ENCODE peak calls at places on chromosomes 6 and 20, in four cellular contexts. One of them, this sample, is unnamed.

GRCh38 chr6:37695857-37696219 is 1.8 kb downstream of the MDGA1 start:
- DNase-seq in SK-N-SH: peak
- DNase-seq in HepG2: no peak
- DNase-seq in HCT116: no peak
- DNase-seq in this sample: no peak

GRCh38 chr20:3716195-3716834 is 3.9 kb upstream of the SIGLEC1 start:
- DNase-seq in SK-N-SH: peak
- DNase-seq in HepG2: peak
- DNase-seq in HCT116: peak
- DNase-seq in this sample: peak

GRCh38 chr6:156699017-156699421 is 78.2 kb upstream of the ARID1B start:
- DNase-seq in SK-N-SH: no peak
- DNase-seq in HepG2: no peak
- DNase-seq in HCT116: no peak
- DNase-seq in this sample: no peak

GRCh38 chr6:116783852-116784251 is 18.3 kb upstream of the FAM162B start:
- DNase-seq in SK-N-SH: no peak
- DNase-seq in HepG2: no peak
- DNase-seq in HCT116: no peak
- DNase-seq in this sample: no peak

GRCh38 chr6:156780117-156780641 is 3.0 kb downstream of the ARID1B start:
- DNase-seq in SK-N-SH: peak
- DNase-seq in HepG2: peak
- DNase-seq in HCT116: peak
- DNase-seq in this sample: peak

GRCh38 chr6:10414766-10415592 is at the start of gene TFAP2A:
- DNase-seq in SK-N-SH: no peak
- DNase-seq in HepG2: no peak
- DNase-seq in HCT116: no peak
- DNase-seq in this sample: no peak

GRCh38 chr6:163370807-163371206 is 43.7 kb upstream of the QKI start:
- DNase-seq in SK-N-SH: no peak
- DNase-seq in HepG2: no peak
- DNase-seq in HCT116: no peak
- DNase-seq in this sample: no peak

GRCh38 chr6:120147218-120147871 is 797.8 kb upstream of the MAN1A1 start:
- DNase-seq in SK-N-SH: no peak
- DNase-seq in HepG2: no peak
- DNase-seq in HCT116: no peak
- DNase-seq in this sample: no peak

GRCh38 chr20:8385247-8385646 is 253.2 kb downstream of the PLCB1 start:
- DNase-seq in SK-N-SH: no peak
- DNase-seq in HepG2: no peak
- DNase-seq in HCT116: no peak
- DNase-seq in this sample: no peak

GRCh38 chr6:163565140-163565539 is 150.6 kb downstream of the QKI start:
- DNase-seq in SK-N-SH: no peak
- DNase-seq in HepG2: no peak
- DNase-seq in HCT116: no peak
- DNase-seq in this sample: no peak

GRCh38 chr20:46139908-46140482 is 21.9 kb downstream of the CD40 start:
- DNase-seq in SK-N-SH: peak
- DNase-seq in HepG2: no peak
- DNase-seq in HCT116: no peak
- DNase-seq in this sample: no peak

GRCh38 chr20:19672498-19672897 is 85.6 kb upstream of the RIN2 start:
- DNase-seq in SK-N-SH: no peak
- DNase-seq in HepG2: no peak
- DNase-seq in HCT116: no peak
- DNase-seq in this sample: no peak

GRCh38 chr6:115629415-115629814 is 431.3 kb downstream of the FRK start:
- DNase-seq in SK-N-SH: no peak
- DNase-seq in HepG2: no peak
- DNase-seq in HCT116: no peak
- DNase-seq in this sample: no peak

GRCh38 chr6:134071876-134072275 is 19.5 kb upstream of the SLC2A12 start:
- DNase-seq in SK-N-SH: no peak
- DNase-seq in HepG2: no peak
- DNase-seq in HCT116: no peak
- DNase-seq in this sample: no peak

GRCh38 chr6:32397252-32397920 is 9.6 kb downstream of the BTNL2 start:
- DNase-seq in SK-N-SH: no peak
- DNase-seq in HepG2: no peak
- DNase-seq in HCT116: no peak
- DNase-seq in this sample: no peak

GRCh38 chr20:37935435-37935834 is 32.5 kb downstream of the VSTM2L start:
- DNase-seq in SK-N-SH: no peak
- DNase-seq in HepG2: no peak
- DNase-seq in HCT116: no peak
- DNase-seq in this sample: no peak

GRCh38 chr20:38343107-38343797 is 3.0 kb upstream of the LBP start:
- DNase-seq in SK-N-SH: no peak
- DNase-seq in HepG2: peak
- DNase-seq in HCT116: no peak
- DNase-seq in this sample: no peak

GRCh38 chr6:149032599-149033405 is 284.7 kb upstream of the TAB2 start:
- DNase-seq in SK-N-SH: peak
- DNase-seq in HepG2: peak
- DNase-seq in HCT116: no peak
- DNase-seq in this sample: peak

GRCh38 chr6:17710331-17710730 is 3.6 kb upstream of the NUP153 start:
- DNase-seq in SK-N-SH: no peak
- DNase-seq in HepG2: peak
- DNase-seq in HCT116: no peak
- DNase-seq in this sample: no peak

GRCh38 chr6:76230711-76231110 is 158.2 kb upstream of the IMPG1 start:
- DNase-seq in SK-N-SH: no peak
- DNase-seq in HepG2: peak
- DNase-seq in HCT116: peak
- DNase-seq in this sample: peak

GRCh38 chr6:39327516-39327915 is 5.0 kb upstream of the KCNK16 start:
- DNase-seq in SK-N-SH: peak
- DNase-seq in HepG2: no peak
- DNase-seq in HCT116: no peak
- DNase-seq in this sample: no peak

GRCh38 chr6:157253699-157254098 is 69.6 kb downstream of the TMEM242 start:
- DNase-seq in SK-N-SH: no peak
- DNase-seq in HepG2: no peak
- DNase-seq in HCT116: no peak
- DNase-seq in this sample: no peak

GRCh38 chr20:39222102-39222501 is 260.0 kb downstream of the DHX35 start:
- DNase-seq in SK-N-SH: no peak
- DNase-seq in HepG2: no peak
- DNase-seq in HCT116: no peak
- DNase-seq in this sample: no peak

GRCh38 chr6:8085053-8085511 is 17.3 kb downstream of the EEF1E1 start:
- DNase-seq in SK-N-SH: no peak
- DNase-seq in HepG2: peak
- DNase-seq in HCT116: peak
- DNase-seq in this sample: peak

GRCh38 chr6:111580401-111580800 is 25.3 kb downstream of the TRAF3IP2 start:
- DNase-seq in SK-N-SH: no peak
- DNase-seq in HepG2: no peak
- DNase-seq in HCT116: no peak
- DNase-seq in this sample: no peak

GRCh38 chr6:64459411-64459810 is 823.8 kb downstream of the PHF3 start:
- DNase-seq in SK-N-SH: no peak
- DNase-seq in HepG2: no peak
- DNase-seq in HCT116: no peak
- DNase-seq in this sample: no peak

DNA sequence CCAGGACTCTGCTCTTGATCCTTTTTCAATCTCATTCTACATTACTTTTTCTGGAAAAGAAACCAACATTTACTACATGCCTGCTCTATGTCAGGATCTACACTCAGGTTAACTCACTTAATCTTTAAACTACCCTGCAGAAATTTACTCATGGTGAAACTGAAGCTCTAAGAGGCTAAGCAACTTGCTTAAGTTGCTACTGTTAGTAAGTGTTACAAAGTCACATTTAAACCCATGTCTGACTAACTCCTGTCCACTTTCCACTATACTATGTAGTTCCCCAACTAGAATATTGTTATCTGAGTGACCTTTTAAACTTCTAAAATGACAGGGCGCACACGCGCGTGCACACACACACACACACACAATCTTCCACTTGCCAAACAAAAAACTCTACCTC is 5.0 kb downstream of the CEP162 start:
- DNase-seq in SK-N-SH: no peak
- DNase-seq in HepG2: no peak
- DNase-seq in HCT116: no peak
- DNase-seq in this sample: no peak
- TF ChIP-seq JUND in SK-N-SH: no peak
- TF ChIP-seq JUND in HepG2: no peak
- TF ChIP-seq JUND in HCT116: no peak
- TF ChIP-seq JUND in this sample: no peak

DNA sequence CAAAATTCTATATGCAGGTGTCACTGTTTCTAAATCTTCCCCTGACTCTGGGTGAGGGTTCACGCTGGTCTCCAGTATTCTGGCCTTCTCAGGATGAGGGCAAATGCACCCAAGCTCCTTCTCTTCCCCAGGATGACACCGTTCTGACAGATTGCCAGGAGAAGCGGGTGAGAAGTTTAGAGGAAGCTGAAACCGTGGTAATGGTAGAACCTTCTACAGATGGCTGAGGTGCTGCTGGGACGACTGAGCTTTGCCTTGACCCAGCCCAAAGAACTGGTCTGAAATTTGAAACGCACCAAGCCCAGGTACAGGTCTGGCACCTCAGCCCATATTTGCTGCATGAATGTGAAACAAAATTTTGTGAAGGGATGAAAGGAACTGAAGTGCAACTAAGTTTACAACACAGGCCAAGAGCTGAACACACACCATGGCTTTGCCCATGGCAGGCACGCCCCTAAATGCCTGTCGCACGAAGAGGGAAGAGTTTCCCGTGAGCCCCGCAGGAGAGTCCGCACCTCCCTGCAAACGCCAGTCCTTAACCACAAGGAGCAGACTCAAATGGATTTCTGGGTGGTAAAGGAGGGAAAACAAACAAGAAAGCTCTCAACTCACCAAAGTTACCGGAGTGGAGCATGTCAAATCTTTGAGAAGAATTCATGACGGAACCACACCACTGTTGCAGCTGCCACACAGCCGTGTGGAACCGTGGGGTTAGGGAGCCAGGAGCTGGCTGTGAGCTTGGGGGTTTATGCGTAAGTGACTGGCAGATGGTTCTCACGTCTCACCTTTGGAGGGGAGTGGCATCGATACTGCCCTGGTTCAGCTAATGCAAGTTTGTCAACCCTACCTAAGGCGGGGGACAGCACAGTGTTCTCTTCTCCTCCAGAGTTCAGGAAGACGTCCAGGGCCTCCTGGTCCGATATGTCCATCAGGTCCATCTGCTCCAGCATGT is 138.9 kb downstream of the DTNBP1 start:
- DNase-seq in SK-N-SH: no peak
- DNase-seq in HepG2: no peak
- DNase-seq in HCT116: no peak
- DNase-seq in this sample: no peak
- TF ChIP-seq JUND in SK-N-SH: no peak
- TF ChIP-seq JUND in HepG2: no peak
- TF ChIP-seq JUND in HCT116: no peak
- TF ChIP-seq JUND in this sample: no peak

DNA sequence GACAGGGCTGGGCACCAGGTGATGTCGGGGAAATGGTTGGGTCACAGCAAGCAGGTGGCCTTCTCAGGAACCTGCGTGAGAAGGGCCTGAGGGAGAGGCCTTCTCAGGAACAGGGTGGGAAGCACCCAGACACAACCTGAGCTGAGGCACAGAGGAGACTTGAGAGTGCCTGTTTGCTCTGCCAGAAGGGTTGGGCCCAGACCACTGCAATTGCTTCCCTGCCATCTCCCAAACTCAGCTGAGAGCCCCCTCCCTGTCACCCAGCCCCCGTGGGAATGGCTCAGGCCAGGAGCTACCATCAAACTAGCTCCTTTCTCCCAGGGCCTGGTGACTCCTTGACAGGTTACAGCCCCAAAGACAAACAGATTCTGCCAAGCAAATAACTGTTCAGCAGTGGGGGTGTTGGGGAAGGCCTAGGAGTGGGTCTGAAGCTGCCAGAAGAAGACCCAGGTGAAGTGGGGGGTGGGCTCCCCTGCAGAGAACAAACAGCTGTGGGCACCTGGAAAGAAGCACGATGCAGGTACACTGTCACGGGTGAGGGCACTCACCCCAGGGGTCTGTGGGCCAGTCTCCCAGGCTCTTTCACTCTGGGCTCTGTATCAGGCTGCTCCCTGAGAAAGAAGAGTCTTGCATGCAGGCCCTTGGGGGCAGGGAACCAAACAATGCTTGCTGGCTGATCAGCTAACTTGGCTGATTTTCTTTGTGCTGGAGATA is 30.4 kb upstream of the SPDEF start:
- DNase-seq in SK-N-SH: no peak
- DNase-seq in HepG2: no peak
- DNase-seq in HCT116: no peak
- DNase-seq in this sample: no peak
- TF ChIP-seq JUND in SK-N-SH: no peak
- TF ChIP-seq JUND in HepG2: no peak
- TF ChIP-seq JUND in HCT116: no peak
- TF ChIP-seq JUND in this sample: no peak

DNA sequence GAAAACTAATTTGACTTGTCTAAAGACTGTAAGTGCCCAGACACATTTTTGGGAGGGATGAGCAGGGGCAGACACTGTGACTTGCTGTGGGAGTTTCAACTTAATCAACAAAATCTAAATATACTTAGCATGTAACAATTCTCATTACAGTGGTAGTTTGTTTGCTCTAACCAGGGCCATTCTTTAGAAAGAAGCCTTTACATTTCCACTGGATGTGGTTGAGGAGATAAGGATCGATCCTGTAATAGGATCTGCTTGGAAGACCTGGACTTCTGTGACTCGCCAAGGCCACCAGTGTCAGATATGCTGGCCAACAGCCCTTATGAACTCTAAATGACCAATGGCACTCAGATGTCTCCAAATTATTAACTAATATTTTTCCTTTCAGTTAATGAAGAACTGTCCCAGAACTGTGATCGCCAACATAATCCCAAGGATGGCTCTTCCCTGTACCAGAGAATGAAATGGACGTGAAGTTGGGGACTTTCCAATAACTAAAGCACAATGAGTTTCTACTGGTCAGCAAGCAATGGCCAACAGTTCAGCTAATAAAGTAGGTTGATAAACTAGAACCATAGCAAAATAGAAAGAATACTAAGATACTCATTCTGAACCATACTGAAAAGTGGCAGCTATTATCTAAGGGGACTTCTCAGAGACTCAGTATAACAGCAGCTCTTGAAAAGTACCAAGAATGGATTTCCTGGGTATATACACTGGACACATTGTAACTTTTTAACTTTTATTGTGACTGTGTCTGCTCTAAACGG is 7.5 kb downstream of the SMLR1 start:
- DNase-seq in SK-N-SH: no peak
- DNase-seq in HepG2: peak
- DNase-seq in HCT116: no peak
- DNase-seq in this sample: no peak
- TF ChIP-seq JUND in SK-N-SH: no peak
- TF ChIP-seq JUND in HepG2: no peak
- TF ChIP-seq JUND in HCT116: no peak
- TF ChIP-seq JUND in this sample: no peak

This sample was measured in T47D.